ENCODE peak calls at places on chromosomes 13 and 19, in six cellular contexts. One of them, this sample, is unnamed.

GRCh38 chr13:67652887-67653286 is 422.8 kb upstream of the PCDH9 start:
- DNase-seq in astrocyte of the spinal cord: no peak
- DNase-seq in fibroblast of mammary gland: no peak
- DNase-seq in AG09309: no peak
- DNase-seq in CD8-positive, alpha-beta T cell: no peak
- DNase-seq in heart right ventricle: no peak
- DNase-seq in this sample: no peak

GRCh38 chr19:48501961-48502719 is 9.5 kb downstream of the LMTK3 start:
- DNase-seq in astrocyte of the spinal cord: no peak
- DNase-seq in fibroblast of mammary gland: peak
- DNase-seq in AG09309: no peak
- DNase-seq in CD8-positive, alpha-beta T cell: peak
- DNase-seq in heart right ventricle: no peak
- DNase-seq in this sample: peak

GRCh38 chr19:56873493-56873892 is 33.0 kb upstream of the PEG3 start:
- DNase-seq in astrocyte of the spinal cord: no peak
- DNase-seq in fibroblast of mammary gland: no peak
- DNase-seq in AG09309: no peak
- DNase-seq in CD8-positive, alpha-beta T cell: no peak
- DNase-seq in heart right ventricle: no peak
- DNase-seq in this sample: no peak

GRCh38 chr13:111115051-111115840 is at the start of gene ARHGEF7:
- DNase-seq in astrocyte of the spinal cord: no peak
- DNase-seq in fibroblast of mammary gland: no peak
- DNase-seq in AG09309: no peak
- DNase-seq in CD8-positive, alpha-beta T cell: no peak
- DNase-seq in heart right ventricle: no peak
- DNase-seq in this sample: no peak

GRCh38 chr19:23378948-23379347 is 16.3 kb downstream of the ZNF91 start:
- DNase-seq in astrocyte of the spinal cord: no peak
- DNase-seq in fibroblast of mammary gland: no peak
- DNase-seq in AG09309: no peak
- DNase-seq in CD8-positive, alpha-beta T cell: no peak
- DNase-seq in heart right ventricle: no peak
- DNase-seq in this sample: no peak

GRCh38 chr13:33606692-33607091 is 211.3 kb upstream of the RFC3 start:
- DNase-seq in astrocyte of the spinal cord: peak
- DNase-seq in fibroblast of mammary gland: no peak
- DNase-seq in AG09309: no peak
- DNase-seq in CD8-positive, alpha-beta T cell: no peak
- DNase-seq in heart right ventricle: no peak
- DNase-seq in this sample: peak

GRCh38 chr13:81020010-81020409 is 679.1 kb upstream of the SPRY2 start:
- DNase-seq in astrocyte of the spinal cord: no peak
- DNase-seq in fibroblast of mammary gland: no peak
- DNase-seq in AG09309: no peak
- DNase-seq in CD8-positive, alpha-beta T cell: no peak
- DNase-seq in heart right ventricle: no peak
- DNase-seq in this sample: no peak

GRCh38 chr19:52190679-52191293 is 934 bp downstream of the PPP2R1A start:
- DNase-seq in astrocyte of the spinal cord: no peak
- DNase-seq in fibroblast of mammary gland: peak
- DNase-seq in AG09309: no peak
- DNase-seq in CD8-positive, alpha-beta T cell: no peak
- DNase-seq in heart right ventricle: peak
- DNase-seq in this sample: peak

GRCh38 chr19:7326105-7326877 is 22.4 kb upstream of the ARHGEF18 start:
- DNase-seq in astrocyte of the spinal cord: peak
- DNase-seq in fibroblast of mammary gland: peak
- DNase-seq in AG09309: no peak
- DNase-seq in CD8-positive, alpha-beta T cell: no peak
- DNase-seq in heart right ventricle: no peak
- DNase-seq in this sample: peak

DNA sequence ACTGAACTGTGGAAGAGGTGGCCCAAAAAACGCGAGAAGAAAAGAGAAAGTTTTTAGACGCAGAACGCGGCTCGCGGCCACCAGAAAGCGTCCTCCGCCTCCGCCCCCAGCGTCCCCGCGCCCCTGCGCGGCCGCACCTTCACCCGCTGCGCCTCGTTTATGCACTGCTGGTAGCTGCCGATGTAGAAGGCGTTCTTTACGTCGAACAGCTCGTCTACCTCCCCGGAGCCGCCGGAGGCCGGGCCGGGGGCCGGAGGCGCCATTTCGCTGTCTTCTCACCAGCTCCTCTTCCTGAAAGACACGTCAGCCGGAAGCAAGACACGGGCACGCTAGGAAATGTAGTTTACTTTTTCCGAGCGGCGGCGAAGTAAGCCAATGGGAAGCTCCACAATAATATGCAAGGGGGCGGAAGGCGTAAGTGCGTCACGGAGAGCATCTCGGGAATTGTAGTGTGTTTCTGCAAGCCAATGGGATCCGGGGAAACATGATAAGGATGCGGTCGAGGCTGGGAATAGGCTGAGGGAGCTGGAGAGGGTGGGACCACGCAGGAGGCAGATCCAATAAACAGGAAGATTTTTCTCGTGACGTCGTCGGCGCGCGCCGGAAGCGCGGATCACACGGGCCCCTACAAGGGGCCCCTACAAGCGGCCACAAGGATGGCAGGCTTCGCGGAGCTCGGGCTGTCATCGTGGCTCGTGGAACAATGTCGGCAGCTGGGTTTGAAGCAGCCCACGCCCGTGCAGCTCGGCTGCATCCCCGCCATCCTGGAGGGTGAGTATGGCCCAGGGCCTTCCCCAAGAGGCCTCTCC is at the start of the genes COPE and DDX49:
- DNase-seq in astrocyte of the spinal cord: peak
- DNase-seq in fibroblast of mammary gland: peak
- DNase-seq in AG09309: peak
- DNase-seq in CD8-positive, alpha-beta T cell: peak
- DNase-seq in heart right ventricle: peak
- DNase-seq in this sample: peak
- TF ChIP-seq CTCF in astrocyte of the spinal cord: no peak
- TF ChIP-seq CTCF in fibroblast of mammary gland: no peak
- TF ChIP-seq CTCF in AG09309: no peak
- TF ChIP-seq CTCF in CD8-positive, alpha-beta T cell: no peak
- TF ChIP-seq CTCF in heart right ventricle: no peak
- TF ChIP-seq CTCF in this sample: no peak

GRCh38 chr13:79281335-79281734 is 124.7 kb downstream of the RBM26 start:
- DNase-seq in astrocyte of the spinal cord: no peak
- DNase-seq in fibroblast of mammary gland: no peak
- DNase-seq in AG09309: no peak
- DNase-seq in CD8-positive, alpha-beta T cell: no peak
- DNase-seq in heart right ventricle: no peak
- DNase-seq in this sample: no peak
- H3K4me3 ChIP-seq in astrocyte of the spinal cord: no peak
- H3K4me3 ChIP-seq in fibroblast of mammary gland: no peak
- H3K4me3 ChIP-seq in AG09309: no peak
- H3K4me3 ChIP-seq in CD8-positive, alpha-beta T cell: no peak
- H3K4me3 ChIP-seq in heart right ventricle: no peak
- H3K4me3 ChIP-seq in this sample: no peak

GRCh38 chr13:101451641-101452040 is 834 bp upstream of the ITGBL1 start:
- DNase-seq in astrocyte of the spinal cord: no peak
- DNase-seq in fibroblast of mammary gland: peak
- DNase-seq in AG09309: no peak
- DNase-seq in CD8-positive, alpha-beta T cell: no peak
- DNase-seq in heart right ventricle: no peak
- DNase-seq in this sample: no peak

GRCh38 chr13:101452519-101453485 is at the start of gene ITGBL1:
- DNase-seq in astrocyte of the spinal cord: peak
- DNase-seq in fibroblast of mammary gland: peak
- DNase-seq in AG09309: no peak
- DNase-seq in CD8-positive, alpha-beta T cell: no peak
- DNase-seq in heart right ventricle: no peak
- DNase-seq in this sample: peak

GRCh38 chr13:101455863-101456262 is 3.4 kb downstream of the ITGBL1 start:
- DNase-seq in astrocyte of the spinal cord: peak
- DNase-seq in fibroblast of mammary gland: peak
- DNase-seq in AG09309: peak
- DNase-seq in CD8-positive, alpha-beta T cell: no peak
- DNase-seq in heart right ventricle: no peak
- DNase-seq in this sample: peak

GRCh38 chr13:101454767-101455166 is 2.3 kb downstream of the ITGBL1 start:
- DNase-seq in astrocyte of the spinal cord: peak
- DNase-seq in fibroblast of mammary gland: no peak
- DNase-seq in AG09309: no peak
- DNase-seq in CD8-positive, alpha-beta T cell: no peak
- DNase-seq in heart right ventricle: no peak
- DNase-seq in this sample: peak

DNA sequence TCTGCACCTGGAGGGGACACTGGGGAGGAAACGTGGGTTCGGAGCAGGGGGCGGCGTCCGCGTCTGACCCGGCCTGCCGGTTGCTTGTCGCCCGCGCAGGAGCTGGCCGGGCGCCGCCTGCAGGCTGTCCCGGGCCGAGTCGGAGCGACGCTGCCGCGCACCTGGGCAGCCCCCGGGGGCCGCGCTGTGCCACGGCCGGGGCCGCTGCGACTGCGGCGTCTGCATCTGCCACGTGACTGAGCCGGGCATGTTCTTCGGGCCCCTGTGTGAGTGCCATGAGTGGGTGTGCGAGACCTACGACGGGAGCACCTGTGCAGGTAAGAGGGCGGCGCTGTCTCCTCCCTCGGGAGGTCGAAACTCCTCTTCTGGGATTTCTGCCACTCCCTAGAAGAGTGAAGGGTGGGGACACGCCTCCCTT is 1.3 kb downstream of the ITGBL1 start:
- DNase-seq in astrocyte of the spinal cord: no peak
- DNase-seq in fibroblast of mammary gland: no peak
- DNase-seq in AG09309: no peak
- DNase-seq in CD8-positive, alpha-beta T cell: no peak
- DNase-seq in heart right ventricle: no peak
- DNase-seq in this sample: no peak
- TF ChIP-seq CTCF in astrocyte of the spinal cord: peak
- TF ChIP-seq CTCF in fibroblast of mammary gland: no peak
- TF ChIP-seq CTCF in AG09309: peak
- TF ChIP-seq CTCF in CD8-positive, alpha-beta T cell: no peak
- TF ChIP-seq CTCF in heart right ventricle: peak
- TF ChIP-seq CTCF in this sample: no peak

GRCh38 chr19:50785329-50785922 is 4.8 kb upstream of the ACP4 start:
- DNase-seq in astrocyte of the spinal cord: no peak
- DNase-seq in fibroblast of mammary gland: no peak
- DNase-seq in AG09309: no peak
- DNase-seq in CD8-positive, alpha-beta T cell: no peak
- DNase-seq in heart right ventricle: no peak
- DNase-seq in this sample: no peak
- H3K4me3 ChIP-seq in astrocyte of the spinal cord: no peak
- H3K4me3 ChIP-seq in fibroblast of mammary gland: no peak
- H3K4me3 ChIP-seq in AG09309: no peak
- H3K4me3 ChIP-seq in CD8-positive, alpha-beta T cell: no peak
- H3K4me3 ChIP-seq in heart right ventricle: no peak
- H3K4me3 ChIP-seq in this sample: no peak

GRCh38 chr13:46551410-46552301 is 1.3 kb upstream of the LRCH1 start:
- DNase-seq in astrocyte of the spinal cord: peak
- DNase-seq in fibroblast of mammary gland: peak
- DNase-seq in AG09309: no peak
- DNase-seq in CD8-positive, alpha-beta T cell: peak
- DNase-seq in heart right ventricle: peak
- DNase-seq in this sample: peak
- TF ChIP-seq CTCF in astrocyte of the spinal cord: peak
- TF ChIP-seq CTCF in fibroblast of mammary gland: peak
- TF ChIP-seq CTCF in AG09309: peak
- TF ChIP-seq CTCF in CD8-positive, alpha-beta T cell: peak
- TF ChIP-seq CTCF in heart right ventricle: peak
- TF ChIP-seq CTCF in this sample: peak